ENCODE peak calls at places on chromosomes 5 and 9, in seven cellular contexts. D is spleen; J is CD4-positive, CD25-positive, alpha-beta regulatory T cell; X is cardiac muscle cell; M is vagina; O is body of pancreas; S is uterus. Z is an unnamed sample. For H3K4me1, the result is how much of the 10 kb centered on the place peaks cover.

GRCh38 chr5:170293273-170293672 is 4.3 kb downstream of the LCP2 start:
- DNase-seq in D (peak), J (peak), X (no peak), M (no peak), O (peak), S (no peak), Z (peak)

GRCh38 chr9:128168731-128169308 is 8.8 kb downstream of the BBLN start:
- DNase-seq in D (no peak), J (no peak), X (no peak), M (no peak), O (no peak), S (no peak), Z (no peak)

GRCh38 chr5:109403469-109403868 is 6.3 kb downstream of the PJA2 start:
- DNase-seq in D (no peak), J (no peak), X (no peak), M (no peak), O (no peak), S (no peak), Z (no peak)

GRCh38 chr5:39209924-39210323 is 9.4 kb downstream of the FYB1 start:
- DNase-seq in D (peak), J (peak), X (no peak), M (no peak), O (peak), S (no peak), Z (peak)

GRCh38 chr5:137122075-137122474 is 377.1 kb downstream of the SPOCK1 start:
- DNase-seq in D (no peak), J (no peak), X (no peak), M (no peak), O (peak), S (no peak), Z (no peak)

GRCh38 chr5:108842260-108842659 is 94.6 kb downstream of the FER start:
- DNase-seq in D (no peak), J (no peak), X (no peak), M (no peak), O (no peak), S (no peak), Z (no peak)

GRCh38 chr5:71533614-71534013 is 53.5 kb upstream of the MCCC2 start:
- DNase-seq in D (no peak), J (no peak), X (no peak), M (no peak), O (no peak), S (no peak), Z (no peak)

GRCh38 chr5:97545856-97546570 is 363.0 kb upstream of the RIOK2 start:
- DNase-seq in D (no peak), J (no peak), X (no peak), M (no peak), O (no peak), S (no peak), Z (no peak)

GRCh38 chr5:76604838-76605237 is 18.4 kb downstream of the F2RL2 start:
- DNase-seq in D (no peak), J (no peak), X (no peak), M (no peak), O (no peak), S (no peak), Z (no peak)

GRCh38 chr5:72353046-72353445 is 32.9 kb downstream of the PTCD2 start:
- DNase-seq in D (no peak), J (no peak), X (no peak), M (no peak), O (no peak), S (no peak), Z (no peak)

GRCh38 chr5:38598296-38598993 is 42.0 kb upstream of the LIFR start:
- DNase-seq in D (no peak), J (no peak), X (no peak), M (no peak), O (no peak), S (no peak), Z (no peak)

GRCh38 chr9:121450241-121450640 is 49.4 kb downstream of the GGTA1 start:
- DNase-seq in D (no peak), J (no peak), X (no peak), M (no peak), O (no peak), S (no peak), Z (no peak)

GRCh38 chr9:38227656-38228055 is 158.6 kb upstream of the SHB start:
- DNase-seq in D (no peak), J (no peak), X (no peak), M (peak), O (no peak), S (no peak), Z (no peak)

GRCh38 chr9:26760675-26761074 is 131.9 kb downstream of the CAAP1 start:
- DNase-seq in D (no peak), J (no peak), X (no peak), M (no peak), O (no peak), S (no peak), Z (no peak)

GRCh38 chr5:117731445-117731844 is 1156.8 kb upstream of the SEMA6A start:
- DNase-seq in D (no peak), J (no peak), X (no peak), M (no peak), O (no peak), S (no peak), Z (no peak)

GRCh38 chr5:103119765-103120606 is at the start of the genes GIN1 and PPIP5K2:
- DNase-seq in D (peak), J (peak), X (peak), M (peak), O (peak), S (peak), Z (peak)

GRCh38 chr9:123329329-123329955 is 26.6 kb upstream of the CRB2 start:
- DNase-seq in D (no peak), J (no peak), X (no peak), M (no peak), O (peak), S (no peak), Z (peak)

GRCh38 chr5:83101514-83101913 is 24.2 kb downstream of the XRCC4 start:
- DNase-seq in D (no peak), J (no peak), X (peak), M (no peak), O (no peak), S (no peak), Z (no peak)

GRCh38 chr5:115050860-115051259 is 118.8 kb downstream of the TRIM36 start:
- DNase-seq in D (no peak), J (no peak), X (no peak), M (no peak), O (no peak), S (no peak), Z (no peak)

GRCh38 chr5:39755986-39756385 is 331.2 kb upstream of the DAB2 start:
- DNase-seq in D (no peak), J (no peak), X (no peak), M (no peak), O (peak), S (no peak), Z (no peak)

GRCh38 chr5:126656397-126657007 is 55.8 kb downstream of the PHAX start:
- DNase-seq in D (no peak), J (peak), X (peak), M (no peak), O (no peak), S (no peak), Z (no peak)

GRCh38 chr9:121876658-121877271 is 216.3 kb downstream of the TTLL11 start:
- DNase-seq in D (no peak), J (no peak), X (no peak), M (no peak), O (no peak), S (no peak), Z (no peak)

GRCh38 chr5:171483453-171484177 is 64.2 kb downstream of the FGF18 start:
- DNase-seq in D (no peak), J (no peak), X (no peak), M (no peak), O (peak), S (peak), Z (peak)

GRCh38 chr9:132125944-132126720 is 35.7 kb upstream of the NTNG2 start:
- DNase-seq in D (no peak), J (no peak), X (no peak), M (no peak), O (no peak), S (no peak), Z (no peak)

GRCh38 chr9:91047529-91047928 is 245.9 kb downstream of the SYK start:
- DNase-seq in D (no peak), J (no peak), X (no peak), M (no peak), O (no peak), S (no peak), Z (no peak)

GRCh38 chr5:79236364-79236969 is 536 bp downstream of the JMY start:
- DNase-seq in D (no peak), J (peak), X (peak), M (no peak), O (no peak), S (peak), Z (peak)

GRCh38 chr5:135715267-135716050 is 119.0 kb upstream of the SLC25A48 start:
- DNase-seq in D (no peak), J (no peak), X (no peak), M (no peak), O (no peak), S (no peak), Z (no peak)

GRCh38 chr5:43420241-43420640 is 8.1 kb upstream of the CCL28 start:
- DNase-seq in D (no peak), J (no peak), X (no peak), M (no peak), O (no peak), S (no peak), Z (no peak)

GRCh38 chr5:83470920-83471404 is 582 bp upstream of the VCAN start:
- DNase-seq in D (no peak), J (no peak), X (peak), M (no peak), O (no peak), S (peak), Z (peak)

GRCh38 chr5:66149950-66150349 is 5.8 kb downstream of the SREK1 start:
- DNase-seq in D (no peak), J (no peak), X (no peak), M (no peak), O (no peak), S (no peak), Z (no peak)

GRCh38 chr5:169567079-169567478 is 16.5 kb upstream of the SPDL1 start:
- DNase-seq in D (no peak), J (no peak), X (peak), M (no peak), O (no peak), S (no peak), Z (no peak)

GRCh38 chr9:127189628-127190027 is 67.2 kb upstream of the ANGPTL2 start:
- DNase-seq in D (peak), J (no peak), X (no peak), M (no peak), O (no peak), S (no peak), Z (peak)

GRCh38 chr9:35808433-35808832 is 3.6 kb downstream of the SPAG8 start:
- DNase-seq in D (no peak), J (no peak), X (no peak), M (no peak), O (no peak), S (no peak), Z (no peak)

GRCh38 chr5:163104496-163104895 is 332.9 kb upstream of the CCNG1 start:
- DNase-seq in D (no peak), J (no peak), X (no peak), M (no peak), O (peak), S (no peak), Z (no peak)

GRCh38 chr9:4297795-4298254 is 2.0 kb downstream of the GLIS3 start:
- DNase-seq in D (peak), J (no peak), X (peak), M (no peak), O (peak), S (peak), Z (peak)

GRCh38 chr9:20573023-20573422 is 49.3 kb downstream of the MLLT3 start:
- DNase-seq in D (no peak), J (no peak), X (no peak), M (no peak), O (no peak), S (no peak), Z (no peak)

GRCh38 chr9:89374176-89374575 is 55.9 kb downstream of the SECISBP2 start:
- DNase-seq in D (no peak), J (no peak), X (no peak), M (no peak), O (no peak), S (no peak), Z (no peak)

GRCh38 chr5:1008451-1009358 is at the start of gene NKD2:
- DNase-seq in D (peak), J (no peak), X (peak), M (no peak), O (no peak), S (peak), Z (peak)

GRCh38 chr9:72540348-72540873 is 19.0 kb downstream of the TMC1 start:
- DNase-seq in D (no peak), J (no peak), X (no peak), M (no peak), O (peak), S (no peak), Z (no peak)

GRCh38 chr9:96321515-96321914 is 19.5 kb upstream of the HSD17B3 start:
- DNase-seq in D (no peak), J (no peak), X (no peak), M (no peak), O (no peak), S (no peak), Z (no peak)

DNA sequence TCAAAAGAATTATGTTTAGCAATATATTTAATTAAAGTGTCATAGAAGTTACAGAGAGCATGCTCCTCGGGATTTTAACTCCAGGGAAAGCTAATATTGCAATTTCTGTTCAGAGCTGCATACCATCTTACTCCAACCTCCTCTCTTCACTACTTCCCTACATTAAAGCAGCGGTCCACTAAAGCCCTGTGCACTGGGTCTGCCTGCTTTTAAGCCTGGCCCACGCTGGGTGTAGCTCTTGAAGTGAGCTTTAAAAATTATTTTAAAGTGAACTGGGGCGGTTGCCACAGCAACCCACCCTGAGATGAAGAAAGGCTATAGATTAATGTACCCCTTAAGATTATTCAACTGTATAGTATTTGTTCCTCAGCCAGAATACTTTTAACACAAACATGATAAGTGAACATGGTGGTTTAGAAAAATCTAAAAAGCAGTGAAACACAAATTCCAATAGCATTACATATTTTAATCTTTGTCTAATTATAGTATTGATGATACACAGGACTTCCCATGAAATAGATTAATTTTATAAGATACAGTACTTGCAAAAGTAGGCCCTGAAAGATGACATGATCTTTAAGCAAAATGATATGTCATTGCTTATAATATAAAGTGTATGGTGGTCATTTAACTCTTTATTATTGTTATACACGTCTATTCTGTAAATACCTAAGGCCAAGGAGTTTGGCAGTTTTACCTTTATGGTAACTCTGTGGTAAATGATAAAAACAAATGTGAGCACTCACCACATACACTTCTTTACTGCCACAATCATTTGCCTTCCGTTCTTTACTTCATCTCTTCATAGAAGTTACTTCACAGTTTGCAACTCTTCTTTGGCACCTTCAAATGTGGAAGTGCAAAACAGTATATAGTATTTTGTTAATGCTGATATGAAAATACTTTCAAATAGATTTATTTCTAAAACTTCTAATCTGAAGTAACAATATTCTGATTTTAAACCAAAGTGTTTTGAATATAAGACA is 4.1 kb upstream of the MEF2C start:
- DNase-seq in D (no peak), J (no peak), X (no peak), M (no peak), O (no peak), S (no peak), Z (no peak)
- H3K4me3 ChIP-seq in D (no peak), J (no peak), X (no peak), M (no peak), O (no peak), S (peak), Z (peak)

DNA sequence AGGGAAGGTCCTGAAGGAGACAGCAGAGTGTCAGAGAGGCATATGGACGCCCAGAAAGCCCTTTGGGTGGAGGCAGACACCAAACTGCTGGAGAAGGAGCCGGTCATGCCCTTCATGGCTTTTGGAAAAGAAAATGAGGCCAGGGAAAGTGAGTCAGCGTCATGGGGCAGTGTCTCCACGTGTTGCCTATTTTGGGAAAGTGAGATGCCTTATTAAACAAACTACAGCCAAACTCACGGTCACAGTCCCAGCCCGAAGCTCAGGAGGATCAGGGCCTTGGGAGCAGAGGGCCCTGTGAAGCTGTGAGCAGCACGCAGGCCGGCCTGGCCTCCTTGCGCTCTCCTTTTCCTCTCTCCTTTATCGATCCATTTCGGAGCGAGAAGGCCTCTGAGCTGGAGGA is 25.0 kb downstream of the RGS3 start:
- DNase-seq in D (no peak), J (no peak), X (no peak), M (no peak), O (no peak), S (no peak), Z (peak)
- H3K4me1 ChIP-seq in D (under half), J (under half), X (under half), M (under half), O (under half), S (under half), Z (under half)

DNA sequence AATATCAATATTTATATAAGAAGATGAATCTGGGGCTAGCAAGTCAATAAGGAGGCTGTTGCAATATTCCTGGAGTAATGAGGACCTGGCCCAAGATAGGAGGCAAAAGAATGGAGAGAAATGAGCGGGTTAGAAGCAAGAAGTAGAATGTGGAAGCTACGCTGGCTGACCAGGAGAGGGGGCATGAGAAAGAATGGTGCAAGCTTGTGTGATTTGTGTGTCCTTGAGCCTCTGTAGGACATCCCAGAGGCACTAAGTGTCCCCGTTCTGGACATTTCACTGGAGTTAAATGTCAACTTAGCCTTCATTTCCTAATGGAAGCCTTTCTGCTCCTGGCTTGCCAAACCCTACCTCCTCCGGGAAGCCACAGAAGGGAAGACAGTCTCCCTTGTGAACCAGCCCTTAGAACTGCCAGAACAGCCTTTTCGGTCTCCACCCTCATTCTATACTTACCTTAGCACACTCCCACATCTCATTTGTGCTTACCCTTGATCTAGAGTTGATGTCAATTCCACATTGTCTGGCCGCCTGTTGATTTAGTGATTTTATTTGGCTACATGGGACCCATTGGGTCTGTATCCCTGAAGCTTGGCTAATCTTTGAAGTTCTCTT is 6.7 kb upstream of the PDE6A start:
- DNase-seq in D (no peak), J (no peak), X (no peak), M (no peak), O (no peak), S (no peak), Z (no peak)
- H3K4me3 ChIP-seq in D (no peak), J (no peak), X (no peak), M (no peak), O (no peak), S (no peak), Z (no peak)

GRCh38 chr9:134377976-134378375 is 51.7 kb downstream of the RXRA start:
- DNase-seq in D (no peak), J (no peak), X (no peak), M (no peak), O (peak), S (no peak), Z (peak)

GRCh38 chr9:134378901-134379338 is 52.7 kb downstream of the RXRA start:
- DNase-seq in D (no peak), J (no peak), X (no peak), M (no peak), O (peak), S (peak), Z (no peak)

GRCh38 chr9:134376386-134377142 is 50.3 kb downstream of the RXRA start:
- DNase-seq in D (no peak), J (no peak), X (no peak), M (no peak), O (peak), S (no peak), Z (no peak)

GRCh38 chr9:134375430-134376385 is 49.5 kb downstream of the RXRA start:
- DNase-seq in D (no peak), J (no peak), X (peak), M (no peak), O (peak), S (peak), Z (peak)

DNA sequence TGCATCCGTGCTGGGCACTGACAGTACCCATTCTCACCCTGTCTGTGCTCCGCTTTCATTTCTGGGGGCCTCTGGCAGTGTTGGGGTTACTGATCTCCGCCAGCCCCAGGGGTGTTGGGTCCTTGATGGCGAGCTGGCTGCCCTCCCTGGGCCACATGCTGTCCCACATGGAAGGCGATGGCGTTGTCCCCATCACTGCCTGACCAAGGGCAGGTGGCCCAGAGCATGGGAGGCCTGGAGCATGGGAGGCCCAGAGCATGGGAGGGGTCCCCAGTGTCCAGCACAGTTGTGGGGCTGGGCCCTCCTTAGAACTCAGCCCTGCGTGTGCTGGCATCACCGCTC is 50.9 kb downstream of the RXRA start:
- DNase-seq in D (no peak), J (no peak), X (no peak), M (no peak), O (no peak), S (no peak), Z (no peak)
- H3K4me1 ChIP-seq in D (half or more), J (under half), X (under half), M (half or more), O (half or more), S (under half), Z (under half)

DNA sequence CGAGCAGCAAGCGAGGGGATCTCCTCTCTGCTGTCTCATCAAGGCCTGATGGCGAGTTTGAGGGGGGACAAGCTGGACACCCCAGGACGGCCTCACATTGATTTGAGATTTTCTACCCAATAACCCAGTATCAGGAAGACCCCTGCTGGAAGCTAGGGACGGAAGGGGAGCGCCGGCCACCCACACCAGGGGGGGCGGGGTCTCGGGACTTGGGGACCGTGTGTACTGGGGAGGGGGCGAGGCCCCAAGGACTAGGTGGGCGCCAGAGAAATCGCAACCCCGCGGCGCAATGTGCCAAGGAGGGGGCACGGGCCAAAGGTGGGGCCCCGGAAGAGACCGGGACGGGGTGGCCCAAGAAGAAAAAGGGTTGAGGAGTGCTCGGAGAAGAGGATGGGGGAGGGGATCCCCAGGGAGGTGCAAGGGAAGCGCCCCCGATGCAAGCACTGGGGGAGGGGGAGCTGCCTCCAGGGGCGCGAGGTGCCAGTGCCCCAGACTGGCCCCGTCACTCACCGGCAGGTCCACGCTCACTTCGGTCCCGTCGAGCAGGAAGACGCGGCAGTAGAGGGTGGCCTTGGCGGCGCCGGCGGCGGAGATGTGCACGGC is 1.1 kb downstream of the EPB41L4B start:
- DNase-seq in D (no peak), J (no peak), X (no peak), M (no peak), O (peak), S (no peak), Z (no peak)
- H3K4me3 ChIP-seq in D (peak), J (no peak), X (peak), M (peak), O (peak), S (peak), Z (peak)